ENCODE peak calls at places on chromosome 18, in four cellular contexts. K is HepG2, A is H9, R is psoas muscle. F is an unnamed sample. For H3K27me3, the result is how much of the 10 kb centered on the place peaks cover.

GRCh38 chr18:67932261-67932660 is 415.7 kb upstream of the DSEL start:
- DNase-seq in R (no peak), A (no peak), K (no peak), F (no peak)

GRCh38 chr18:59041819-59042476 is 97.7 kb upstream of the SEC11C start:
- DNase-seq in K (no peak), R (no peak), A (no peak), F (no peak)

GRCh38 chr18:76436342-76436741 is 58.7 kb downstream of the ZNF516 start:
- DNase-seq in R (no peak), K (no peak), A (no peak), F (no peak)

GRCh38 chr18:74832999-74833398 is 235.3 kb downstream of the ZNF407 start:
- DNase-seq in K (no peak), A (no peak), R (no peak), F (no peak)

GRCh38 chr18:46401486-46402115 is 255.4 kb downstream of the LOXHD1 start:
- DNase-seq in K (no peak), R (no peak), A (no peak), F (no peak)

GRCh38 chr18:21851327-21851961 is 110.9 kb downstream of the MIB1 start:
- DNase-seq in R (no peak), K (no peak), A (no peak), F (no peak)

GRCh38 chr18:54209471-54210180 is 14.8 kb downstream of the MBD2 start:
- DNase-seq in R (no peak), K (no peak), A (no peak), F (no peak)

GRCh38 chr18:44601447-44601846 is 79.2 kb upstream of the SETBP1 start:
- DNase-seq in A (no peak), K (no peak), R (no peak), F (no peak)

GRCh38 chr18:44682181-44682870 is 1.6 kb downstream of the SETBP1 start:
- DNase-seq in A (peak), K (no peak), R (no peak), F (peak)

GRCh38 chr18:23453657-23454011 is 547 bp downstream of the RIOK3 start:
- DNase-seq in A (no peak), R (no peak), K (peak), F (no peak)

GRCh38 chr18:858016-858415 is 46.0 kb upstream of the YES1 start:
- DNase-seq in K (no peak), A (no peak), R (no peak), F (no peak)

DNA sequence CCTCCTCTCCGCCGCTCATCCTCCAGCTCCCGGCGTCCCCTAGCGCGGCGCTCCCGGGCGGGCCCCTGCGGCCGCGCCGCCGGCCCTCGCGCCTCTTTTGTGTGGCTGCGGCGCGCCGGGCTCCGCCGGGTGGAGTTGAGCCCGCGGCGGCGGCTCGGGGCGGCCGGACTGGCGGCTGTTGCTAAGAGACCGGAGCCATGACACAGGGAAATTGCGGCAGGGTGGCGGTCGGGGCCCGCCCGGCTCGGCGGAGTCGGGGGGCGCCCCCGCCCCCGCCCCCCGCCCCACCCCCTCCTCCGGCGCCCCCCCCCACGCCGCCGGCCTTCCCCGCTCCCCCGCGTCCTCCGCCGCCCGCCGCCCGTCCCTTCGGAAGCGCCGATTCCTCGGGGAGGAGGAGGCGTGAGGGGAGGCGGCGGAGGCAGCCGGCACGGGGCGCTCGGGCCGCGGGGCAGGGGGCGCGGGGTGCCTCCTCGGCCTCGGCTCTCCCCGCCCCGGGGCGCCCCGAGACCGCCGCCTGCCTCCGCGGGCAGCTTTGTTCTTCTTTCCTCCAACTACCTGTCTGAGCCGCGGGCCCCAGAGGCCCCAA is at the start of gene TMEM200C:
- DNase-seq in R (no peak), A (no peak), K (no peak), F (peak)
- H3K27ac ChIP-seq in R (no peak), A (no peak), K (no peak), F (peak)

DNA sequence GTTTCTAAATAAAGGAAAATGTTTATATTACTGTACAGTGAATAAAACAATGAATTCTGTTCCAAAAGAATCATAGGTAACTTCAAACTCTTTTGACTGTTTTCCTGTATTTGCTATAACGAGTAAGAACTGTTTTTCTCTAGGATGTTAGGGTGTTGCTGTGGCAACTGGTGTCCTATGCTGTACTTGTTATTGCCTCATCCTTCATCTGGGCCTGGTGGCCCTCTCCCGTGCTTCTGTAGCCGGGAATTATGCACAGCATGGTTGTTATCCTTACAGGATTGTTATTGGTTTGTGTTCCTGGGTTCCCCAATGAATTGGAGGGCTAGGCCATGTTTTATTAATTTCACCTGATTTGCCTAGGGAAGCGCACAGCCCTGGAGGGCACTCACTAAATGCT is 279.2 kb downstream of the PTPRM start:
- DNase-seq in R (no peak), A (no peak), K (no peak), F (no peak)
- H3K27me3 ChIP-seq in R (under half), A (under half), K (under half), F (under half)

DNA sequence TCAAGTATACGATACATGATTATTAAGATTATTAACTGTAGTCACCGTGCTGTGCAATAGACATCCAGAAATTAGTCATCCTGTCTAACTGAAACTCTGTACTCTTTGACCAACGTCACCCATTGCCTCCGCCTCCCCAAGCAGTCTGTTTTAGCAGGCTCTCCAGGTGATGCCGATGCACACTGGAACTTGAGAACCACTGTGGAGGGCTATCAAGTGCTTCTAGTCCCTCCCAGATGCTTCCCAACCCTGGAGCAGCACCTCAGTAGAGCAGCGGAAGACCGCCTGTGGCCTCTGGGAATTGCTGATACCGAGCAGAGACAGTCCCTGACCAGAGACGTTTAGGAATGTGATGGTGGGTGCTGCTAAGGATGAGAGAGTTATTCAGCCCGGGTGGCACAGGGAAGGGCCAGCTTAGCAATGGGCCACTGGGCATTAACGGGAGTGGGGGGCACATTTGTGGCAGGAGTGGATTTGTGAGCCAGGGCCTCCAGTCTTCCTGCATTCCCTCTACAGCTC is 50.7 kb downstream of the LIPG start:
- DNase-seq in K (no peak), R (no peak), A (peak), F (no peak)
- H3K27ac ChIP-seq in K (no peak), R (no peak), A (no peak), F (no peak)

DNA sequence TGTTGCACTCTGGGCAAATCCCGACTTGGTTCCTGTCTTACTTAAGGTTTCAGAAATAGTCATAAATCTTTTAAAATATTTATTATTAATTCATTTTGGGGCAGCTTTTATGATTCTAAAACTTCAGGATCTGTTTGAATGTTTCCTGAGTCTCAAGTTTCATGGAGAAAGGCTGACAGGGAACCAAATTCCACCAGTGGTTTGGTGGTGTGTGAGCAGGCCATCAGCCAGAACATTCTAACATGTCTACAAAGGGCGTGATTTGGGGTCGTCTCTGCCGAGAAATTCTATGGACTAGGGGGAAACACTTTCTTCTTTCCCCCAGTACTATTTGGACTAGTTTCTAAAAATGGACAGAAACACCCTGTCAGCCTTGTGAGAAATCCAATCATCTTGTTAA is 366.4 kb downstream of the ZNF521 start:
- DNase-seq in A (no peak), R (no peak), K (no peak), F (no peak)
- H3K27me3 ChIP-seq in A (under half), R (under half), K (under half), F (under half)

DNA sequence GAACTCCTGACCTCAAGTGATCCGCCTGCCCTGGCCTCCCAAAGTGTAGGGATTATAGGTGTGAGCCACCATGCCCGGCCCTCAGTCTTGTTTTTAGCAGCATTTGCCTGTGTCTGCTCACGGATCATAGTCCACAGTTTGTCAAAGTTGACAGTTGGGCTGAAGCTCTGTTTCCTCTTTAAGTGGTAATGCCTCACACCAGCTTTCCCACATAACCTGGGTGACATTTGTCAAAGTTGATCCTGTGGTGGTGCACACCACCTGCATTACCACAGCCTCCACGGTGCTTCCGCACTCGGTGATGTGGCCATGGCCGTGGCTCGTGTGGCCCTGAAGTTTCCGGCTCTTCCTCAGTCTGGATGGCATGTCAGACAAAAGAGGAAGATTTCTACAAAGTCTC is 27.1 kb downstream of the RAB31 start:
- DNase-seq in R (no peak), K (peak), A (no peak), F (no peak)
- H3K27ac ChIP-seq in R (no peak), K (no peak), A (no peak), F (no peak)

DNA sequence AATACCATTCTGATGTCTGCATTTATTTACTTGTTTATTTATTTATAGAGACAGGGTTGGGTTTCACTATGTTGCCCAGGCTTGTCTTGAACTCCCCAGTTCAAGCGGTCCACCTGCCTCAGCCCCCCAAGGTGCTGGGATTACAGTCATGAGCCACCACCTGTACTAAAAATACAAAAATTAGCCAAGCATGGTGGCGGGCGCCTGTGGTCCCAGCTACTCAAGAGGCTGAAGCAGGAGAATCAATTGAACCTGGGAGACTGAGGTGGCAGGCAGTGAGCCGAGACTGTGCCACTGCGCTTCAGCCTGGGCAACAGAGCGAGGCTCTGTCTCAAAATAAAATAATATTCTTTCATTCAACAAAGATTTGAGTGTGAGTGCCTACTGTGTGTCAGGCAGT is 2.0 kb upstream of the ATP8B1 start:
- DNase-seq in K (no peak), R (no peak), A (no peak), F (no peak)
- H3K27me3 ChIP-seq in K (under half), R (under half), A (under half), F (under half)

GRCh38 chr18:36155960-36156757 is 26.5 kb downstream of the ELP2 start:
- DNase-seq in A (no peak), K (no peak), R (no peak), F (no peak)

GRCh38 chr18:36152781-36153180 is 23.1 kb downstream of the ELP2 start:
- DNase-seq in K (no peak), R (no peak), A (no peak), F (no peak)

GRCh38 chr18:36153203-36153602 is 23.5 kb downstream of the ELP2 start:
- DNase-seq in K (peak), R (no peak), A (no peak), F (peak)

GRCh38 chr18:36157441-36157840 is 27.7 kb downstream of the ELP2 start:
- DNase-seq in A (no peak), R (no peak), K (no peak), F (no peak)

GRCh38 chr18:36153771-36154170 is 24.1 kb downstream of the ELP2 start:
- DNase-seq in R (no peak), K (no peak), A (no peak), F (no peak)
- H3K27ac ChIP-seq in R (no peak), K (peak), A (no peak), F (no peak)